ENCODE peak calls at places on chromosome 1, in six cellular contexts. One of them, this sample, is unnamed.

GRCh38 chr1:183543619-183544204 is 46.5 kb downstream of the NCF2 start:
- DNase-seq in mesothelial cell of epicardium: no peak
- DNase-seq in epithelial cell of proximal tubule: no peak
- DNase-seq in neural progenitor cell: peak; percentile 60
- DNase-seq in HFFc6: peak; percentile 68
- DNase-seq in breast epithelium: no peak
- DNase-seq in this sample: no peak

GRCh38 chr1:15246960-15247614 is at the start of gene FHAD1:
- DNase-seq in HFFc6: peak; percentile 8
- DNase-seq in mesothelial cell of epicardium: peak; percentile 67
- DNase-seq in breast epithelium: peak; percentile 66
- DNase-seq in epithelial cell of proximal tubule: no peak
- DNase-seq in neural progenitor cell: peak; percentile 92
- DNase-seq in this sample: peak; percentile 71

GRCh38 chr1:210123383-210123782 is 109.2 kb upstream of the SERTAD4 start:
- DNase-seq in breast epithelium: no peak
- DNase-seq in HFFc6: no peak
- DNase-seq in mesothelial cell of epicardium: no peak
- DNase-seq in epithelial cell of proximal tubule: no peak
- DNase-seq in neural progenitor cell: no peak
- DNase-seq in this sample: no peak

GRCh38 chr1:109802136-109802900 is 38.6 kb upstream of the EPS8L3 start:
- DNase-seq in mesothelial cell of epicardium: no peak
- DNase-seq in neural progenitor cell: no peak
- DNase-seq in breast epithelium: peak; percentile 24
- DNase-seq in HFFc6: no peak
- DNase-seq in epithelial cell of proximal tubule: no peak
- DNase-seq in this sample: no peak

GRCh38 chr1:110312188-110313121 is 26.7 kb upstream of the RBM15 start:
- DNase-seq in epithelial cell of proximal tubule: no peak
- DNase-seq in breast epithelium: peak; percentile 85
- DNase-seq in mesothelial cell of epicardium: peak; percentile 82
- DNase-seq in HFFc6: peak; percentile 78
- DNase-seq in neural progenitor cell: peak; percentile 88
- DNase-seq in this sample: peak; percentile 57

GRCh38 chr1:67060811-67061218 is 6.9 kb upstream of the SLC35D1 start:
- DNase-seq in HFFc6: peak; percentile 97
- DNase-seq in breast epithelium: no peak
- DNase-seq in epithelial cell of proximal tubule: peak; percentile 87
- DNase-seq in mesothelial cell of epicardium: no peak
- DNase-seq in neural progenitor cell: no peak
- DNase-seq in this sample: no peak

GRCh38 chr1:11481019-11481418 is 2.1 kb downstream of the DISP3 start:
- DNase-seq in neural progenitor cell: peak; percentile 39
- DNase-seq in breast epithelium: no peak
- DNase-seq in HFFc6: no peak
- DNase-seq in epithelial cell of proximal tubule: no peak
- DNase-seq in mesothelial cell of epicardium: no peak
- DNase-seq in this sample: no peak

GRCh38 chr1:162954824-162955223 is 93.8 kb upstream of the CCDC190 start:
- DNase-seq in epithelial cell of proximal tubule: no peak
- DNase-seq in HFFc6: no peak
- DNase-seq in mesothelial cell of epicardium: no peak
- DNase-seq in breast epithelium: no peak
- DNase-seq in neural progenitor cell: no peak
- DNase-seq in this sample: no peak

GRCh38 chr1:200889571-200889970 is 5.1 kb upstream of the INAVA start:
- DNase-seq in mesothelial cell of epicardium: no peak
- DNase-seq in neural progenitor cell: no peak
- DNase-seq in HFFc6: no peak
- DNase-seq in breast epithelium: no peak
- DNase-seq in epithelial cell of proximal tubule: no peak
- DNase-seq in this sample: no peak

GRCh38 chr1:218259800-218260199 is 25.3 kb upstream of the RRP15 start:
- DNase-seq in neural progenitor cell: peak; percentile 44
- DNase-seq in epithelial cell of proximal tubule: no peak
- DNase-seq in breast epithelium: no peak
- DNase-seq in HFFc6: no peak
- DNase-seq in mesothelial cell of epicardium: no peak
- DNase-seq in this sample: no peak

GRCh38 chr1:43653893-43654292 is 3.9 kb downstream of the KDM4A start:
- DNase-seq in neural progenitor cell: no peak
- DNase-seq in breast epithelium: no peak
- DNase-seq in epithelial cell of proximal tubule: no peak
- DNase-seq in HFFc6: no peak
- DNase-seq in mesothelial cell of epicardium: no peak
- DNase-seq in this sample: no peak

GRCh38 chr1:211577277-211577825 is 1.6 kb downstream of the SLC30A1 start:
- DNase-seq in neural progenitor cell: no peak
- DNase-seq in breast epithelium: no peak
- DNase-seq in mesothelial cell of epicardium: no peak
- DNase-seq in epithelial cell of proximal tubule: no peak
- DNase-seq in HFFc6: no peak
- DNase-seq in this sample: no peak

GRCh38 chr1:81801834-81802531 is 1.2 kb downstream of the ADGRL2 start:
- DNase-seq in neural progenitor cell: peak; percentile 62
- DNase-seq in epithelial cell of proximal tubule: no peak
- DNase-seq in HFFc6: peak; percentile 3
- DNase-seq in breast epithelium: no peak
- DNase-seq in mesothelial cell of epicardium: peak; percentile 59
- DNase-seq in this sample: no peak

GRCh38 chr1:201608635-201609395 is 69.9 kb downstream of the NAV1 start:
- DNase-seq in neural progenitor cell: no peak
- DNase-seq in breast epithelium: no peak
- DNase-seq in HFFc6: no peak
- DNase-seq in mesothelial cell of epicardium: no peak
- DNase-seq in epithelial cell of proximal tubule: no peak
- DNase-seq in this sample: no peak

GRCh38 chr1:23727362-23727811 is 15.9 kb upstream of the ELOA start:
- DNase-seq in breast epithelium: no peak
- DNase-seq in neural progenitor cell: no peak
- DNase-seq in epithelial cell of proximal tubule: no peak
- DNase-seq in mesothelial cell of epicardium: no peak
- DNase-seq in HFFc6: no peak
- DNase-seq in this sample: no peak

GRCh38 chr1:41672641-41673313 is 188.3 kb upstream of the EDN2 start:
- DNase-seq in epithelial cell of proximal tubule: no peak
- DNase-seq in mesothelial cell of epicardium: no peak
- DNase-seq in neural progenitor cell: no peak
- DNase-seq in breast epithelium: peak; percentile 44
- DNase-seq in HFFc6: peak; percentile 46
- DNase-seq in this sample: no peak

GRCh38 chr1:65141394-65141793 is 6.6 kb upstream of the AK4 start:
- DNase-seq in HFFc6: peak; percentile 36
- DNase-seq in epithelial cell of proximal tubule: no peak
- DNase-seq in neural progenitor cell: no peak
- DNase-seq in breast epithelium: no peak
- DNase-seq in mesothelial cell of epicardium: no peak
- DNase-seq in this sample: no peak

GRCh38 chr1:40421694-40422384 is 28.4 kb upstream of the ZFP69B start:
- DNase-seq in mesothelial cell of epicardium: no peak
- DNase-seq in HFFc6: no peak
- DNase-seq in breast epithelium: no peak
- DNase-seq in neural progenitor cell: no peak
- DNase-seq in epithelial cell of proximal tubule: no peak
- DNase-seq in this sample: no peak

GRCh38 chr1:211537253-211537652 is 41.7 kb downstream of the SLC30A1 start:
- DNase-seq in neural progenitor cell: no peak
- DNase-seq in mesothelial cell of epicardium: no peak
- DNase-seq in HFFc6: no peak
- DNase-seq in breast epithelium: no peak
- DNase-seq in epithelial cell of proximal tubule: no peak
- DNase-seq in this sample: no peak

GRCh38 chr1:231040019-231040799 is at the start of gene FAM89A:
- DNase-seq in breast epithelium: peak; percentile 55
- DNase-seq in epithelial cell of proximal tubule: no peak
- DNase-seq in neural progenitor cell: peak; percentile 70
- DNase-seq in mesothelial cell of epicardium: peak; percentile 65
- DNase-seq in HFFc6: no peak
- DNase-seq in this sample: peak; percentile 65

DNA sequence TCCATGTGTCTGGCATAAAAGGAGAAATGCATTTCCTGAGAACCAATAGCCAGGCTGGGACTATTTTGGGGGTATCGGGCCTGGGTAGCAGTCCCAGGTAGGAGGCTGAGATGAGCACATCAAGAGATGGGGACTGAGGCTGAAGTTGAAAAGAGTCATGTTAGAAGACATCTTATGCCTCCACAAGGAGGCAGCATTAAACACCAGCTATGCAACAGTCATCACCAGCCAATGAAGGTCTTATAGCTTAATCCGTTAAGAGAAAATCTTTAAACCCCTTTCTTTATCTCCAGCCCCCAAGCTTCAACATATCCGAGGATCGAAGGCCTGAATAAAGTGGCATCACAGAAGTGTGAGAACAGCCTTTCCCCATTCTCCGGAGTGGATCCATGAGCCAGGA is 640.7 kb upstream of the PTBP2 start:
- DNase-seq in breast epithelium: no peak
- DNase-seq in mesothelial cell of epicardium: no peak
- DNase-seq in neural progenitor cell: peak; percentile 24
- DNase-seq in HFFc6: no peak
- DNase-seq in epithelial cell of proximal tubule: no peak
- DNase-seq in this sample: no peak
- TF ChIP-seq CTCF in breast epithelium: no peak
- TF ChIP-seq CTCF in mesothelial cell of epicardium: no peak
- TF ChIP-seq CTCF in neural progenitor cell: peak; percentile 36
- TF ChIP-seq CTCF in HFFc6: no peak
- TF ChIP-seq CTCF in epithelial cell of proximal tubule: peak; percentile 13
- TF ChIP-seq CTCF in this sample: no peak

GRCh38 chr1:97630968-97631367 is 289.9 kb downstream of the DPYD start:
- DNase-seq in breast epithelium: no peak
- DNase-seq in neural progenitor cell: peak; percentile 42
- DNase-seq in HFFc6: no peak
- DNase-seq in epithelial cell of proximal tubule: no peak
- DNase-seq in mesothelial cell of epicardium: peak; percentile 46
- DNase-seq in this sample: no peak

GRCh38 chr1:97632776-97633175 is 288.1 kb downstream of the DPYD start:
- DNase-seq in neural progenitor cell: no peak
- DNase-seq in epithelial cell of proximal tubule: no peak
- DNase-seq in breast epithelium: no peak
- DNase-seq in HFFc6: no peak
- DNase-seq in mesothelial cell of epicardium: no peak
- DNase-seq in this sample: no peak

GRCh38 chr1:97630281-97630680 is 290.6 kb downstream of the DPYD start:
- DNase-seq in mesothelial cell of epicardium: no peak
- DNase-seq in epithelial cell of proximal tubule: no peak
- DNase-seq in neural progenitor cell: peak; percentile 11
- DNase-seq in breast epithelium: no peak
- DNase-seq in HFFc6: no peak
- DNase-seq in this sample: no peak

GRCh38 chr1:97634758-97635157 is 286.1 kb downstream of the DPYD start:
- DNase-seq in neural progenitor cell: no peak
- DNase-seq in breast epithelium: no peak
- DNase-seq in mesothelial cell of epicardium: no peak
- DNase-seq in HFFc6: no peak
- DNase-seq in epithelial cell of proximal tubule: no peak
- DNase-seq in this sample: no peak

GRCh38 chr1:97632075-97632474 is 288.8 kb downstream of the DPYD start:
- DNase-seq in breast epithelium: no peak
- DNase-seq in neural progenitor cell: no peak
- DNase-seq in mesothelial cell of epicardium: peak; percentile 62
- DNase-seq in epithelial cell of proximal tubule: no peak
- DNase-seq in HFFc6: peak; percentile 6
- DNase-seq in this sample: no peak
- TF ChIP-seq CTCF in breast epithelium: no peak
- TF ChIP-seq CTCF in neural progenitor cell: no peak
- TF ChIP-seq CTCF in mesothelial cell of epicardium: no peak
- TF ChIP-seq CTCF in epithelial cell of proximal tubule: no peak
- TF ChIP-seq CTCF in HFFc6: no peak
- TF ChIP-seq CTCF in this sample: no peak

GRCh38 chr1:59579222-59579621 is 235.5 kb upstream of the HOOK1 start:
- DNase-seq in mesothelial cell of epicardium: no peak
- DNase-seq in breast epithelium: no peak
- DNase-seq in HFFc6: no peak
- DNase-seq in epithelial cell of proximal tubule: no peak
- DNase-seq in neural progenitor cell: no peak
- DNase-seq in this sample: no peak

GRCh38 chr1:59577774-59578173 is 237.0 kb upstream of the HOOK1 start:
- DNase-seq in mesothelial cell of epicardium: no peak
- DNase-seq in breast epithelium: no peak
- DNase-seq in HFFc6: no peak
- DNase-seq in neural progenitor cell: no peak
- DNase-seq in epithelial cell of proximal tubule: no peak
- DNase-seq in this sample: no peak

GRCh38 chr1:59570524-59570923 is 244.2 kb upstream of the HOOK1 start:
- DNase-seq in breast epithelium: no peak
- DNase-seq in neural progenitor cell: no peak
- DNase-seq in HFFc6: no peak
- DNase-seq in mesothelial cell of epicardium: no peak
- DNase-seq in epithelial cell of proximal tubule: no peak
- DNase-seq in this sample: no peak

GRCh38 chr1:59569198-59569597 is 245.6 kb upstream of the HOOK1 start:
- DNase-seq in HFFc6: no peak
- DNase-seq in neural progenitor cell: no peak
- DNase-seq in mesothelial cell of epicardium: no peak
- DNase-seq in breast epithelium: no peak
- DNase-seq in epithelial cell of proximal tubule: no peak
- DNase-seq in this sample: no peak

DNA sequence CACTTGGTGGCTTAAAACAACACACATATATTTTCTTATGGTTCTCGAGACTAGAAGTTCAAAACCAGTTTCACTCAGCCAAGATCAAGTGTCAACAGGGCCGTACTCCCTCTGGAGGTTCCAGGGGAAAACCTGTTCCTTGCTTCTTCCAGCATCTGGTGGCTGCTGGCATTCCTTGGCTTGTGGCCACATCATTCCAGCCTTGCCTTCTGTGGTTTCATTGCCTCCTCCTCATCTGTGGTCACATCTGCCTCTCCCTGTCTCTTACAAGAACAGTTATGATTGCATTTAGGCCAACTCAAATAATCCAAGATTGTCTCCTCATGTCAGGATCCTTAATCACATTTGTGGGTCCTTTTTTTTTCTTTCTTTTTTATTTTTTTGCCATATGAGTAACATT is 240.7 kb upstream of the HOOK1 start:
- DNase-seq in HFFc6: peak; percentile 54
- DNase-seq in mesothelial cell of epicardium: no peak
- DNase-seq in neural progenitor cell: no peak
- DNase-seq in epithelial cell of proximal tubule: no peak
- DNase-seq in breast epithelium: no peak
- DNase-seq in this sample: no peak
- TF ChIP-seq CTCF in HFFc6: no peak
- TF ChIP-seq CTCF in mesothelial cell of epicardium: no peak
- TF ChIP-seq CTCF in neural progenitor cell: no peak
- TF ChIP-seq CTCF in epithelial cell of proximal tubule: no peak
- TF ChIP-seq CTCF in breast epithelium: no peak
- TF ChIP-seq CTCF in this sample: no peak

GRCh38 chr1:37038079-37038702 is 3.9 kb upstream of the GRIK3 start:
- DNase-seq in neural progenitor cell: peak; percentile 86
- DNase-seq in HFFc6: no peak
- DNase-seq in breast epithelium: peak; percentile 60
- DNase-seq in epithelial cell of proximal tubule: no peak
- DNase-seq in mesothelial cell of epicardium: no peak
- DNase-seq in this sample: no peak
- TF ChIP-seq CTCF in neural progenitor cell: peak; percentile 57
- TF ChIP-seq CTCF in HFFc6: no peak
- TF ChIP-seq CTCF in breast epithelium: peak; percentile 18
- TF ChIP-seq CTCF in epithelial cell of proximal tubule: peak; percentile 40
- TF ChIP-seq CTCF in mesothelial cell of epicardium: no peak
- TF ChIP-seq CTCF in this sample: no peak

This sample was measured in natural killer cell.